ENCODE peak calls at places on chromosomes 5 and 9, in nine cellular contexts. J is spleen, Q is right lobe of liver, F is bronchial epithelial cell, P is body of pancreas, W is endothelial cell of umbilical vein, S is left ventricle myocardium inferior, V is fibroblast of lung, A is transverse colon. K is an unnamed sample.

GRCh38 chr9:87657190-87657589 is 68.7 kb upstream of the CTSL start:
- DNase-seq in J (no peak), Q (no peak), F (no peak), P (no peak), W (peak), S (no peak), V (no peak), A (no peak), K (no peak)

GRCh38 chr5:119370521-119370920 is 14.7 kb downstream of the TNFAIP8 start:
- DNase-seq in J (no peak), Q (no peak), F (no peak), P (no peak), W (no peak), S (no peak), V (no peak), A (no peak), K (no peak)

GRCh38 chr5:96875805-96876291 is 452 bp upstream of the ERAP2 start:
- DNase-seq in J (no peak), Q (no peak), F (no peak), P (no peak), W (no peak), S (no peak), V (no peak), A (no peak), K (no peak)

GRCh38 chr5:72494700-72495124 is 12.5 kb downstream of the ZNF366 start:
- DNase-seq in J (no peak), Q (no peak), F (peak), P (no peak), W (no peak), S (no peak), V (no peak), A (no peak), K (no peak)

GRCh38 chr5:143600396-143601075 is 197.1 kb upstream of the NR3C1 start:
- DNase-seq in J (no peak), Q (no peak), F (no peak), P (no peak), W (no peak), S (no peak), V (no peak), A (no peak), K (no peak)

GRCh38 chr9:135698767-135699166 is 514 bp downstream of the SOHLH1 start:
- DNase-seq in J (no peak), Q (no peak), F (no peak), P (no peak), W (no peak), S (no peak), V (no peak), A (no peak), K (no peak)

GRCh38 chr5:53109041-53109435 is 519 bp downstream of the MOCS2 start:
- DNase-seq in J (no peak), Q (no peak), F (peak), P (no peak), W (peak), S (no peak), V (no peak), A (no peak), K (no peak)

GRCh38 chr9:109401169-109401989 is 80.5 kb upstream of the EPB41L4B start:
- DNase-seq in J (no peak), Q (no peak), F (peak), P (peak), W (peak), S (no peak), V (peak), A (peak), K (peak)

GRCh38 chr5:60505373-60505772 is 194.6 kb downstream of the DEPDC1B start:
- DNase-seq in J (no peak), Q (no peak), F (no peak), P (no peak), W (no peak), S (no peak), V (no peak), A (no peak), K (no peak)

GRCh38 chr5:41925555-41925946 is 470 bp downstream of the FBXO4 start:
- DNase-seq in J (no peak), Q (peak), F (peak), P (peak), W (peak), S (peak), V (peak), A (no peak), K (no peak)

GRCh38 chr9:94980947-94981632 is 254.6 kb downstream of the AOPEP start:
- DNase-seq in J (no peak), Q (no peak), F (no peak), P (no peak), W (no peak), S (no peak), V (no peak), A (no peak), K (no peak)

GRCh38 chr9:121267689-121268597 is at the start of gene GSN:
- DNase-seq in J (peak), Q (peak), F (peak), P (peak), W (peak), S (peak), V (peak), A (peak), K (no peak)

GRCh38 chr5:956941-957729 is 51.5 kb upstream of the NKD2 start:
- DNase-seq in J (no peak), Q (no peak), F (no peak), P (no peak), W (peak), S (no peak), V (peak), A (no peak), K (peak)

GRCh38 chr9:130220351-130220750 is 45.2 kb upstream of the HMCN2 start:
- DNase-seq in J (no peak), Q (no peak), F (no peak), P (no peak), W (no peak), S (no peak), V (peak), A (no peak), K (no peak)

GRCh38 chr9:1604942-1605560 is 410.1 kb upstream of the SMARCA2 start:
- DNase-seq in J (no peak), Q (no peak), F (peak), P (no peak), W (no peak), S (no peak), V (no peak), A (no peak), K (no peak)

GRCh38 chr5:179773686-179774040 is 20.1 kb upstream of the LTC4S start:
- DNase-seq in J (peak), Q (no peak), F (no peak), P (no peak), W (no peak), S (no peak), V (no peak), A (no peak), K (no peak)

GRCh38 chr5:129904667-129905466 is 602 bp downstream of the CHSY3 start:
- DNase-seq in J (peak), Q (peak), F (no peak), P (peak), W (no peak), S (peak), V (peak), A (peak), K (no peak)

GRCh38 chr5:24633705-24634325 is 11.0 kb downstream of the CDH10 start:
- DNase-seq in J (no peak), Q (no peak), F (peak), P (no peak), W (peak), S (no peak), V (peak), A (no peak), K (peak)

GRCh38 chr5:107670028-107670926 is 460 bp downstream of the EFNA5 start:
- DNase-seq in J (peak), Q (peak), F (no peak), P (peak), W (peak), S (peak), V (peak), A (peak), K (no peak)

GRCh38 chr5:65104831-65105230 is 336.1 kb downstream of the CWC27 start:
- DNase-seq in J (no peak), Q (no peak), F (no peak), P (no peak), W (no peak), S (no peak), V (no peak), A (no peak), K (no peak)

GRCh38 chr5:55918097-55919035 is 67.2 kb downstream of the IL31RA start:
- DNase-seq in J (no peak), Q (no peak), F (no peak), P (no peak), W (no peak), S (no peak), V (no peak), A (no peak), K (no peak)

GRCh38 chr5:81779935-81780266 is 29.0 kb upstream of the SSBP2 start:
- DNase-seq in J (no peak), Q (no peak), F (no peak), P (no peak), W (no peak), S (no peak), V (no peak), A (no peak), K (no peak)

GRCh38 chr9:73151653-73152382 is at the start of gene ANXA1:
- DNase-seq in J (no peak), Q (no peak), F (peak), P (no peak), W (peak), S (no peak), V (peak), A (no peak), K (peak)

GRCh38 chr9:100104314-100104713 is 5.3 kb downstream of the INVS start:
- DNase-seq in J (no peak), Q (no peak), F (peak), P (no peak), W (no peak), S (no peak), V (peak), A (no peak), K (no peak)

GRCh38 chr9:130301483-130302286 is 36.1 kb downstream of the HMCN2 start:
- DNase-seq in J (no peak), Q (no peak), F (no peak), P (peak), W (no peak), S (peak), V (peak), A (peak), K (no peak)

GRCh38 chr9:20914556-20914955 is 116.9 kb downstream of the HACD4 start:
- DNase-seq in J (no peak), Q (no peak), F (no peak), P (no peak), W (no peak), S (no peak), V (no peak), A (no peak), K (no peak)

GRCh38 chr5:15702102-15702501 is 202.1 kb downstream of the FBXL7 start:
- DNase-seq in J (no peak), Q (no peak), F (peak), P (no peak), W (no peak), S (no peak), V (peak), A (no peak), K (no peak)

GRCh38 chr5:148163345-148163744 is 5.0 kb upstream of the SPINK14 start:
- DNase-seq in J (no peak), Q (no peak), F (no peak), P (no peak), W (no peak), S (no peak), V (no peak), A (no peak), K (no peak)

GRCh38 chr5:95808686-95809413 is 13.7 kb downstream of the GLRX start:
- DNase-seq in J (peak), Q (no peak), F (no peak), P (no peak), W (no peak), S (peak), V (no peak), A (peak), K (no peak)

GRCh38 chr9:134378901-134379338 is 52.7 kb downstream of the RXRA start:
- DNase-seq in J (no peak), Q (peak), F (peak), P (peak), W (no peak), S (peak), V (peak), A (peak), K (no peak)

GRCh38 chr5:149940077-149940574 is 4.5 kb downstream of the PDE6A start:
- DNase-seq in J (no peak), Q (no peak), F (peak), P (no peak), W (no peak), S (no peak), V (no peak), A (no peak), K (no peak)

GRCh38 chr5:139698461-139699146 is 50.5 kb downstream of the CXXC5 start:
- DNase-seq in J (peak), Q (no peak), F (peak), P (peak), W (peak), S (peak), V (peak), A (peak), K (peak)

GRCh38 chr9:899440-900184 is 58.1 kb downstream of the DMRT1 start:
- DNase-seq in J (no peak), Q (no peak), F (no peak), P (no peak), W (no peak), S (no peak), V (no peak), A (peak), K (no peak)

GRCh38 chr5:67149933-67150523 is 46.6 kb downstream of the CD180 start:
- DNase-seq in J (no peak), Q (no peak), F (no peak), P (no peak), W (no peak), S (no peak), V (no peak), A (no peak), K (peak)

GRCh38 chr5:16741007-16741406 is 124.2 kb upstream of the RETREG1 start:
- DNase-seq in J (no peak), Q (no peak), F (peak), P (no peak), W (no peak), S (no peak), V (peak), A (no peak), K (no peak)

GRCh38 chr5:56159521-56159947 is 73.6 kb downstream of the ANKRD55 start:
- DNase-seq in J (no peak), Q (no peak), F (peak), P (no peak), W (no peak), S (no peak), V (peak), A (no peak), K (no peak)

GRCh38 chr5:27217160-27217956 is 179.0 kb upstream of the CDH9 start:
- DNase-seq in J (peak), Q (no peak), F (no peak), P (no peak), W (no peak), S (no peak), V (no peak), A (no peak), K (no peak)

DNA sequence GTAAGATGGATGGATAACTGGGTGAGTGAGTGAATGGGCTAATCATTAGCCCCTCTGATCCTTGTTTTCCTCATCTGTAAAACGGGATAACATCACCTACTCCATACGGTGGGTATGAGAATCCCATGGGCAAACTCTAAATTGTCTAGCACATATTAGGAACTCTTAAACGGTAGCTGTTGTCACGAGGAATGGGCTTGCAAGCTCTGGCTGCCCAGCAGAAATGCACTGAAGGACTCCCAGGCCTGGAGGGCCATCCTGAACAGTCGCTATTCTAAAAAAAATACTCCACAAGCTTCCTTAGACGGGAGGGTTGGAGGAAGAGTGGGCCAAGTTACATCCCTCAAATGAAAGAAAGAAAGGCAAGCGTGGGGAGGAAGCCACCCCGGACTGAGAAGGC is 711 bp upstream of the POU4F3 start:
- DNase-seq in J (no peak), Q (no peak), F (no peak), P (no peak), W (no peak), S (no peak), V (no peak), A (no peak), K (no peak)
- H3K4me3 ChIP-seq in J (no peak), Q (no peak), F (no peak), P (no peak), W (no peak), S (no peak), V (no peak), A (no peak), K (no peak)

DNA sequence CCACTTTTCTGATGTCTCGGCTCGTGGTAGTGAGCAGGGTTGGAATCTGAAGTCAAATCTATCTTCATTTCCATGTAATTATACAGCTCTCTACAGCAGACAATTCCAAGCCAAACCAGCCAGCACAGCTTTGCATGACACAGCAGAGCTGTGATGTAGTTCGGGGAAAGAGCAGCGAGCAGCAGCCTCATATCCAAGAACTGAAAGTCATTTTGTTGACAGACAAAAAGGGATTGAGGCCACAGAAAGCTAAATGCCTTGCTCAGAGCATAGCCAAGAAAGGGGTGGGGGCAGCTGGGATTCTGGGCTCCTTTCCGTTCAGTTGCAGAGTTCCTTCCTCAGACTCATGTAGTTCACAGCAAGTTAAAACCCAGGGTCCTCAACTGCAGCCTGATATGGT is 32.0 kb downstream of the LCP2 start:
- DNase-seq in J (no peak), Q (no peak), F (no peak), P (no peak), W (no peak), S (peak), V (peak), A (no peak), K (no peak)
- H3K4me3 ChIP-seq in J (no peak), Q (no peak), F (no peak), P (no peak), W (no peak), S (no peak), V (no peak), A (no peak), K (no peak)

GRCh38 chr9:35538361-35539234 is 48.7 kb downstream of the RUSC2 start:
- DNase-seq in J (peak), Q (peak), F (peak), P (no peak), W (peak), S (peak), V (peak), A (peak), K (no peak)
- H3K4me3 ChIP-seq in J (peak), Q (no peak), F (no peak), P (no peak), W (peak), S (peak), V (peak), A (peak), K (peak)

DNA sequence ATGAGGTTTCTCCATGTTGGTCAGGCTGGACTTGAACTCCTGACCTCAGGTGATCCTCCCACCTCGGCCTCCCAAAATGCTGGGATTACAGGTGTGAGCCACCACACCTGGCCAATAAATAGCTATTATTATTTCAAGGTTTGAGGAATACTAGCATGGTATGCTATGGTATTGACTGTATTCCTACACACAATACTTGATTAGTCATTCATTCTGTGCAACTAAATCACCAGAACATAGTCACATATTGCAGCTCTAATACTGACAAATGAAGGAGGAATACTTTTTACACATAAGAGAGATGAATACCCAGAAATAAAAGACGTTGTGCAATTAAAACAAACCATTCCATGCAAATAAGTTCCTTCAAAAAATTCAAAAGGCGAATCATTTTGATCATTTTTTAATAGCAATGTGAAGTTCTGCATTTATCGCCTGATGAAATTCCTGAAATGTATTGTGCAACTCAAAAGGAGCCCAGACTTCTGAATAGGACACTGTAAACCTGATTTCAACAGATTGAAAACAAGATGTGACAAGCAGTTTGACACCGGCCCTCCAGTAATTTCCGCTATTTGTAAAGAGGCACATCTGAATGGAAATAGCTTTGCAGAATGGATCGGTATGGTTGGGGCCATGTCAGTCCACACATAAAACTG is 687.5 kb upstream of the SEMA6A start:
- DNase-seq in J (no peak), Q (no peak), F (peak), P (no peak), W (no peak), S (no peak), V (no peak), A (no peak), K (no peak)
- H3K4me3 ChIP-seq in J (no peak), Q (no peak), F (no peak), P (no peak), W (no peak), S (no peak), V (no peak), A (no peak), K (no peak)